ENCODE peak calls at places on chromosome 18, in ten cellular contexts. One of them, this sample, is unnamed.

GRCh38 chr18:2729757-2730156 is 74.2 kb downstream of the SMCHD1 start:
- DNase-seq in esophagus squamous epithelium: no peak
- DNase-seq in kidney epithelial cell: no peak
- DNase-seq in fibroblast of pulmonary artery: no peak
- DNase-seq in NB4: no peak
- DNase-seq in GM12878: no peak
- DNase-seq in astrocyte of the spinal cord: no peak
- DNase-seq in lower lobe of right lung: no peak
- DNase-seq in A549: no peak
- DNase-seq in psoas muscle: no peak
- DNase-seq in this sample: no peak

GRCh38 chr18:42228581-42228980 is 273.5 kb downstream of the PIK3C3 start:
- DNase-seq in esophagus squamous epithelium: no peak
- DNase-seq in kidney epithelial cell: no peak
- DNase-seq in fibroblast of pulmonary artery: no peak
- DNase-seq in NB4: no peak
- DNase-seq in GM12878: no peak
- DNase-seq in astrocyte of the spinal cord: no peak
- DNase-seq in lower lobe of right lung: no peak
- DNase-seq in A549: no peak
- DNase-seq in psoas muscle: no peak
- DNase-seq in this sample: no peak

GRCh38 chr18:50716902-50717301 is 102.9 kb downstream of the MRO start:
- DNase-seq in esophagus squamous epithelium: no peak
- DNase-seq in kidney epithelial cell: no peak
- DNase-seq in fibroblast of pulmonary artery: no peak
- DNase-seq in NB4: no peak
- DNase-seq in GM12878: no peak
- DNase-seq in astrocyte of the spinal cord: no peak
- DNase-seq in lower lobe of right lung: no peak
- DNase-seq in A549: no peak
- DNase-seq in psoas muscle: no peak
- DNase-seq in this sample: no peak

GRCh38 chr18:55748227-55748738 is 160.3 kb upstream of the TCF4 start:
- DNase-seq in esophagus squamous epithelium: no peak
- DNase-seq in kidney epithelial cell: no peak
- DNase-seq in fibroblast of pulmonary artery: no peak
- DNase-seq in NB4: no peak
- DNase-seq in GM12878: no peak
- DNase-seq in astrocyte of the spinal cord: no peak
- DNase-seq in lower lobe of right lung: no peak
- DNase-seq in A549: no peak
- DNase-seq in psoas muscle: no peak
- DNase-seq in this sample: no peak

GRCh38 chr18:10314111-10314510 is 140.3 kb upstream of the APCDD1 start:
- DNase-seq in esophagus squamous epithelium: no peak
- DNase-seq in kidney epithelial cell: no peak
- DNase-seq in fibroblast of pulmonary artery: no peak
- DNase-seq in NB4: no peak
- DNase-seq in GM12878: no peak
- DNase-seq in astrocyte of the spinal cord: no peak
- DNase-seq in lower lobe of right lung: no peak
- DNase-seq in A549: no peak
- DNase-seq in psoas muscle: no peak
- DNase-seq in this sample: no peak

GRCh38 chr18:10336749-10337148 is 117.7 kb upstream of the APCDD1 start:
- DNase-seq in esophagus squamous epithelium: no peak
- DNase-seq in kidney epithelial cell: no peak
- DNase-seq in fibroblast of pulmonary artery: no peak
- DNase-seq in NB4: no peak
- DNase-seq in GM12878: no peak
- DNase-seq in astrocyte of the spinal cord: no peak
- DNase-seq in lower lobe of right lung: peak
- DNase-seq in A549: no peak
- DNase-seq in psoas muscle: peak
- DNase-seq in this sample: peak

GRCh38 chr18:73840319-73841065 is 307.1 kb downstream of the FBXO15 start:
- DNase-seq in esophagus squamous epithelium: no peak
- DNase-seq in kidney epithelial cell: no peak
- DNase-seq in fibroblast of pulmonary artery: no peak
- DNase-seq in NB4: no peak
- DNase-seq in GM12878: no peak
- DNase-seq in astrocyte of the spinal cord: no peak
- DNase-seq in lower lobe of right lung: no peak
- DNase-seq in A549: no peak
- DNase-seq in psoas muscle: no peak
- DNase-seq in this sample: no peak

GRCh38 chr18:47745227-47745626 is 185.2 kb downstream of the SMAD2 start:
- DNase-seq in esophagus squamous epithelium: no peak
- DNase-seq in kidney epithelial cell: no peak
- DNase-seq in fibroblast of pulmonary artery: no peak
- DNase-seq in NB4: no peak
- DNase-seq in GM12878: no peak
- DNase-seq in astrocyte of the spinal cord: no peak
- DNase-seq in lower lobe of right lung: no peak
- DNase-seq in A549: no peak
- DNase-seq in psoas muscle: no peak
- DNase-seq in this sample: no peak

GRCh38 chr18:64403784-64404498 is 255.1 kb upstream of the LINC00305 start:
- DNase-seq in esophagus squamous epithelium: no peak
- DNase-seq in kidney epithelial cell: no peak
- DNase-seq in fibroblast of pulmonary artery: no peak
- DNase-seq in NB4: no peak
- DNase-seq in GM12878: no peak
- DNase-seq in astrocyte of the spinal cord: peak
- DNase-seq in lower lobe of right lung: no peak
- DNase-seq in A549: no peak
- DNase-seq in psoas muscle: no peak
- DNase-seq in this sample: no peak

GRCh38 chr18:50687491-50687890 is 127.6 kb downstream of the MAPK4 start:
- DNase-seq in esophagus squamous epithelium: no peak
- DNase-seq in kidney epithelial cell: no peak
- DNase-seq in fibroblast of pulmonary artery: no peak
- DNase-seq in NB4: no peak
- DNase-seq in GM12878: no peak
- DNase-seq in astrocyte of the spinal cord: no peak
- DNase-seq in lower lobe of right lung: peak
- DNase-seq in A549: no peak
- DNase-seq in psoas muscle: no peak
- DNase-seq in this sample: no peak

GRCh38 chr18:11751305-11752115 is 62.4 kb downstream of the GNAL start:
- DNase-seq in esophagus squamous epithelium: no peak
- DNase-seq in kidney epithelial cell: no peak
- DNase-seq in fibroblast of pulmonary artery: no peak
- DNase-seq in NB4: no peak
- DNase-seq in GM12878: no peak
- DNase-seq in astrocyte of the spinal cord: no peak
- DNase-seq in lower lobe of right lung: no peak
- DNase-seq in A549: no peak
- DNase-seq in psoas muscle: no peak
- DNase-seq in this sample: peak

GRCh38 chr18:45549296-45549695 is 66.0 kb upstream of the SLC14A2 start:
- DNase-seq in esophagus squamous epithelium: no peak
- DNase-seq in kidney epithelial cell: no peak
- DNase-seq in fibroblast of pulmonary artery: no peak
- DNase-seq in NB4: no peak
- DNase-seq in GM12878: no peak
- DNase-seq in astrocyte of the spinal cord: no peak
- DNase-seq in lower lobe of right lung: no peak
- DNase-seq in A549: no peak
- DNase-seq in psoas muscle: no peak
- DNase-seq in this sample: no peak

GRCh38 chr18:35592298-35592697 is 10.8 kb downstream of the GALNT1 start:
- DNase-seq in esophagus squamous epithelium: no peak
- DNase-seq in kidney epithelial cell: no peak
- DNase-seq in fibroblast of pulmonary artery: no peak
- DNase-seq in NB4: peak
- DNase-seq in GM12878: peak
- DNase-seq in astrocyte of the spinal cord: no peak
- DNase-seq in lower lobe of right lung: no peak
- DNase-seq in A549: no peak
- DNase-seq in psoas muscle: no peak
- DNase-seq in this sample: no peak

GRCh38 chr18:57210101-57210661 is 63.3 kb downstream of the BOD1L2 start:
- DNase-seq in esophagus squamous epithelium: no peak
- DNase-seq in kidney epithelial cell: peak
- DNase-seq in fibroblast of pulmonary artery: peak
- DNase-seq in NB4: peak
- DNase-seq in GM12878: no peak
- DNase-seq in astrocyte of the spinal cord: peak
- DNase-seq in lower lobe of right lung: no peak
- DNase-seq in A549: peak
- DNase-seq in psoas muscle: no peak
- DNase-seq in this sample: peak

GRCh38 chr18:80183273-80184050 is 63.9 kb downstream of the PARD6G start:
- DNase-seq in esophagus squamous epithelium: no peak
- DNase-seq in kidney epithelial cell: no peak
- DNase-seq in fibroblast of pulmonary artery: no peak
- DNase-seq in NB4: no peak
- DNase-seq in GM12878: no peak
- DNase-seq in astrocyte of the spinal cord: peak
- DNase-seq in lower lobe of right lung: no peak
- DNase-seq in A549: no peak
- DNase-seq in psoas muscle: no peak
- DNase-seq in this sample: no peak

GRCh38 chr18:57434177-57434535 is 1.0 kb upstream of the ONECUT2 start:
- DNase-seq in esophagus squamous epithelium: no peak
- DNase-seq in kidney epithelial cell: no peak
- DNase-seq in fibroblast of pulmonary artery: no peak
- DNase-seq in NB4: no peak
- DNase-seq in GM12878: no peak
- DNase-seq in astrocyte of the spinal cord: no peak
- DNase-seq in lower lobe of right lung: no peak
- DNase-seq in A549: no peak
- DNase-seq in psoas muscle: no peak
- DNase-seq in this sample: no peak

GRCh38 chr18:28529644-28530043 is 352.7 kb upstream of the CDH2 start:
- DNase-seq in esophagus squamous epithelium: no peak
- DNase-seq in kidney epithelial cell: no peak
- DNase-seq in fibroblast of pulmonary artery: no peak
- DNase-seq in NB4: no peak
- DNase-seq in GM12878: no peak
- DNase-seq in astrocyte of the spinal cord: no peak
- DNase-seq in lower lobe of right lung: no peak
- DNase-seq in A549: no peak
- DNase-seq in psoas muscle: no peak
- DNase-seq in this sample: no peak

GRCh38 chr18:77346446-77346845 is 96.8 kb downstream of the GALR1 start:
- DNase-seq in esophagus squamous epithelium: no peak
- DNase-seq in kidney epithelial cell: no peak
- DNase-seq in fibroblast of pulmonary artery: peak
- DNase-seq in NB4: no peak
- DNase-seq in GM12878: no peak
- DNase-seq in astrocyte of the spinal cord: peak
- DNase-seq in lower lobe of right lung: no peak
- DNase-seq in A549: no peak
- DNase-seq in psoas muscle: no peak
- DNase-seq in this sample: no peak
- H3K4me3 ChIP-seq in esophagus squamous epithelium: no peak
- H3K4me3 ChIP-seq in kidney epithelial cell: no peak
- H3K4me3 ChIP-seq in fibroblast of pulmonary artery: no peak
- H3K4me3 ChIP-seq in NB4: no peak
- H3K4me3 ChIP-seq in GM12878: no peak
- H3K4me3 ChIP-seq in astrocyte of the spinal cord: no peak
- H3K4me3 ChIP-seq in lower lobe of right lung: no peak
- H3K4me3 ChIP-seq in A549: no peak
- H3K4me3 ChIP-seq in psoas muscle: no peak
- H3K4me3 ChIP-seq in this sample: no peak

GRCh38 chr18:12890500-12890899 is 6.5 kb upstream of the PTPN2 start:
- DNase-seq in esophagus squamous epithelium: no peak
- DNase-seq in kidney epithelial cell: no peak
- DNase-seq in fibroblast of pulmonary artery: peak
- DNase-seq in NB4: peak
- DNase-seq in GM12878: no peak
- DNase-seq in astrocyte of the spinal cord: no peak
- DNase-seq in lower lobe of right lung: no peak
- DNase-seq in A549: no peak
- DNase-seq in psoas muscle: no peak
- DNase-seq in this sample: no peak
- TF ChIP-seq CTCF in esophagus squamous epithelium: no peak
- TF ChIP-seq CTCF in kidney epithelial cell: no peak
- TF ChIP-seq CTCF in fibroblast of pulmonary artery: peak
- TF ChIP-seq CTCF in NB4: peak
- TF ChIP-seq CTCF in GM12878: peak
- TF ChIP-seq CTCF in astrocyte of the spinal cord: peak
- TF ChIP-seq CTCF in lower lobe of right lung: no peak
- TF ChIP-seq CTCF in A549: no peak
- TF ChIP-seq CTCF in psoas muscle: no peak
- TF ChIP-seq CTCF in this sample: peak

DNA sequence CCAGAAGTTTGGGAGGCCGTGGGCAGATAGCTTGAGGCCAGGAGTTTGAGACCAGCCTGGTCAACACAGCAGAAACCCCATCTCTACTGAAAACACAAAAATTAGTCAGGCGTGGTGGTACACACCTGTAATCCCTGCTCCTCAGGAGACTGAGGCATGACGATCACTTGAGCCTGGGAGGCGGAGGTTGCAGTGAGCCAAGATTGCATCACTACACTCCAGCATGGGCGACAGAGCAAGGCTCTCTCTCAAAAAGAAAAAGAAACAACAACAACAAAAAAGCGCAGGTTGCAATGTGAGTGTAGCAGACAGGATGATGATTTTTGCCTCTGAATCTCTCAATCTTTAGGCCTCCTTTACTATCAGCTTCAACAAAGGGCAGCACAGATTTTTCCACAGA is 2.7 kb upstream of the USP14 start:
- DNase-seq in esophagus squamous epithelium: no peak
- DNase-seq in kidney epithelial cell: no peak
- DNase-seq in fibroblast of pulmonary artery: no peak
- DNase-seq in NB4: no peak
- DNase-seq in GM12878: no peak
- DNase-seq in astrocyte of the spinal cord: no peak
- DNase-seq in lower lobe of right lung: no peak
- DNase-seq in A549: no peak
- DNase-seq in psoas muscle: no peak
- DNase-seq in this sample: no peak
- H3K4me3 ChIP-seq in esophagus squamous epithelium: no peak
- H3K4me3 ChIP-seq in kidney epithelial cell: no peak
- H3K4me3 ChIP-seq in fibroblast of pulmonary artery: no peak
- H3K4me3 ChIP-seq in NB4: no peak
- H3K4me3 ChIP-seq in GM12878: no peak
- H3K4me3 ChIP-seq in astrocyte of the spinal cord: no peak
- H3K4me3 ChIP-seq in lower lobe of right lung: no peak
- H3K4me3 ChIP-seq in A549: no peak
- H3K4me3 ChIP-seq in psoas muscle: no peak
- H3K4me3 ChIP-seq in this sample: no peak

GRCh38 chr18:62933261-62933887 is 218.0 kb downstream of the PHLPP1 start:
- DNase-seq in esophagus squamous epithelium: no peak
- DNase-seq in kidney epithelial cell: no peak
- DNase-seq in fibroblast of pulmonary artery: no peak
- DNase-seq in NB4: no peak
- DNase-seq in GM12878: no peak
- DNase-seq in astrocyte of the spinal cord: no peak
- DNase-seq in lower lobe of right lung: no peak
- DNase-seq in A549: no peak
- DNase-seq in psoas muscle: no peak
- DNase-seq in this sample: no peak

GRCh38 chr18:62925031-62925688 is 209.8 kb downstream of the PHLPP1 start:
- DNase-seq in esophagus squamous epithelium: no peak
- DNase-seq in kidney epithelial cell: peak
- DNase-seq in fibroblast of pulmonary artery: no peak
- DNase-seq in NB4: no peak
- DNase-seq in GM12878: no peak
- DNase-seq in astrocyte of the spinal cord: peak
- DNase-seq in lower lobe of right lung: no peak
- DNase-seq in A549: no peak
- DNase-seq in psoas muscle: no peak
- DNase-seq in this sample: peak

GRCh38 chr18:62928316-62928715 is 213.0 kb downstream of the PHLPP1 start:
- DNase-seq in esophagus squamous epithelium: no peak
- DNase-seq in kidney epithelial cell: no peak
- DNase-seq in fibroblast of pulmonary artery: peak
- DNase-seq in NB4: no peak
- DNase-seq in GM12878: no peak
- DNase-seq in astrocyte of the spinal cord: no peak
- DNase-seq in lower lobe of right lung: no peak
- DNase-seq in A549: no peak
- DNase-seq in psoas muscle: no peak
- DNase-seq in this sample: no peak
- TF ChIP-seq CTCF in esophagus squamous epithelium: no peak
- TF ChIP-seq CTCF in kidney epithelial cell: no peak
- TF ChIP-seq CTCF in fibroblast of pulmonary artery: no peak
- TF ChIP-seq CTCF in NB4: no peak
- TF ChIP-seq CTCF in GM12878: no peak
- TF ChIP-seq CTCF in astrocyte of the spinal cord: peak
- TF ChIP-seq CTCF in lower lobe of right lung: no peak
- TF ChIP-seq CTCF in A549: no peak
- TF ChIP-seq CTCF in psoas muscle: no peak
- TF ChIP-seq CTCF in this sample: no peak